ENCODE peak calls at places on chromosomes 16 and 17, in nine cellular contexts. N is GM10248, H is prostate gland, S is lower leg skin, C is uterus, M is neural crest cell, Q is mesothelial cell of epicardium, D is Calu3, U is NB4. R is an unnamed sample.
A peak's percentile ranks its signal among the peaks of the same experiment; 100 is the strongest.

GRCh38 chr17:78329263-78330059 is 30.4 kb downstream of the SOCS3 start:
- DNase-seq in N (no peak), M (no peak), C (no peak), U (peak; percentile 99), Q (no peak), S (no peak), H (no peak), D (peak; percentile 72), R (no peak)

GRCh38 chr16:86368261-86368660 is 142.1 kb upstream of the FOXF1 start:
- DNase-seq in H (no peak), S (no peak), Q (no peak), C (no peak), M (no peak), D (no peak), N (no peak), U (no peak), R (no peak)

GRCh38 chr16:10219742-10220141 is 37.5 kb upstream of the GRIN2A start:
- DNase-seq in D (no peak), N (no peak), S (no peak), U (no peak), Q (no peak), H (no peak), C (no peak), M (no peak), R (no peak)

GRCh38 chr16:19601083-19601976 is 45.8 kb downstream of the VPS35L start:
- DNase-seq in S (no peak), N (peak; percentile 24), D (peak; percentile 60), M (peak; percentile 50), H (no peak), Q (no peak), U (peak; percentile 48), C (peak; percentile 27), R (no peak)

GRCh38 chr17:19003543-19003965 is 1.0 kb downstream of the FAM83G start:
- DNase-seq in D (no peak), S (no peak), Q (no peak), C (peak; percentile 25), M (no peak), U (no peak), N (no peak), H (no peak), R (no peak)

GRCh38 chr17:74089869-74090464 is 113.5 kb upstream of the RPL38 start:
- DNase-seq in C (no peak), U (peak; percentile 75), H (peak; percentile 27), N (peak; percentile 73), M (peak; percentile 73), Q (no peak), S (no peak), D (peak; percentile 87), R (peak; percentile 41)

GRCh38 chr16:81357711-81358270 is 43.0 kb downstream of the GAN start:
- DNase-seq in U (no peak), S (no peak), H (no peak), D (no peak), Q (no peak), C (no peak), M (no peak), N (no peak), R (no peak)

GRCh38 chr16:84817206-84817605 is 2.6 kb upstream of the CRISPLD2 start:
- DNase-seq in D (no peak), C (no peak), U (no peak), S (no peak), N (no peak), Q (no peak), M (no peak), H (no peak), R (no peak)

GRCh38 chr17:5973410-5973809 is 96.8 kb upstream of the WSCD1 start:
- DNase-seq in D (no peak), H (no peak), C (no peak), M (no peak), Q (no peak), S (no peak), U (no peak), N (no peak), R (no peak)

GRCh38 chr17:40699359-40699758 is 4.2 kb downstream of the KRT24 start:
- DNase-seq in C (peak; percentile 46), D (no peak), Q (no peak), S (no peak), N (no peak), M (no peak), U (no peak), H (peak; percentile 22), R (no peak)

GRCh38 chr17:51240275-51240674 is 19.6 kb downstream of the MBTD1 start:
- DNase-seq in N (no peak), D (no peak), M (no peak), S (no peak), H (no peak), U (no peak), Q (no peak), C (no peak), R (no peak)

GRCh38 chr16:64469906-64470702 is 651.8 kb downstream of the CDH11 start:
- DNase-seq in C (no peak), D (no peak), S (no peak), U (no peak), H (no peak), N (no peak), M (no peak), Q (no peak), R (no peak)

GRCh38 chr17:48905987-48906515 is 2.2 kb upstream of the UBE2Z start:
- DNase-seq in H (no peak), N (no peak), Q (no peak), D (no peak), U (no peak), M (no peak), S (no peak), C (no peak), R (no peak)

GRCh38 chr17:48909796-48910195 is 1.6 kb downstream of the UBE2Z start:
- DNase-seq in S (no peak), C (no peak), U (no peak), Q (no peak), N (no peak), M (no peak), H (no peak), D (no peak), R (no peak)

GRCh38 chr17:48908047-48908843 is at the start of gene UBE2Z:
- DNase-seq in C (peak; percentile 94), S (peak; percentile 97), N (peak; percentile 96), M (peak; percentile 66), H (peak; percentile 91), D (peak; percentile 96), Q (peak; percentile 82), U (peak; percentile 97), R (peak; percentile 78)

GRCh38 chr17:48908853-48909394 is 717 bp downstream of the UBE2Z start:
- DNase-seq in D (peak; percentile 97), M (peak; percentile 86), S (peak; percentile 94), H (peak; percentile 65), U (peak; percentile 96), Q (peak; percentile 86), C (peak; percentile 76), N (peak; percentile 87), R (peak; percentile 82)

GRCh38 chr17:48907713-48908046 is 527 bp upstream of the UBE2Z start:
- DNase-seq in M (no peak), C (no peak), U (no peak), S (no peak), H (no peak), N (no peak), D (no peak), Q (no peak), R (no peak)
- TF ChIP-seq CTCF in M (no peak), C (no peak), U (no peak), S (no peak), H (no peak), N (no peak), D (no peak), Q (no peak), R (no peak)

GRCh38 chr16:56332464-56333079 is 92.8 kb downstream of the AMFR start:
- DNase-seq in U (peak; percentile 42), C (peak; percentile 49), S (no peak), N (peak; percentile 45), D (peak; percentile 81), M (peak; percentile 63), H (no peak), Q (no peak), R (peak; percentile 43)
- TF ChIP-seq CTCF in U (peak; percentile 9), C (peak; percentile 15), S (no peak), N (peak; percentile 46), D (peak; percentile 56), M (peak; percentile 48), H (peak; percentile 34), Q (no peak), R (peak; percentile 50)

GRCh38 chr16:27404163-27404823 is 2.3 kb downstream of the IL21R start:
- DNase-seq in M (no peak), H (no peak), S (no peak), Q (no peak), C (no peak), N (no peak), U (no peak), D (no peak), R (no peak)

GRCh38 chr16:27407158-27407557 is 5.2 kb downstream of the IL21R start:
- DNase-seq in D (no peak), N (no peak), C (no peak), U (no peak), H (no peak), M (no peak), Q (no peak), S (no peak), R (no peak)

GRCh38 chr16:27406729-27407128 is 4.8 kb downstream of the IL21R start:
- DNase-seq in N (no peak), H (no peak), C (no peak), Q (no peak), D (no peak), S (no peak), M (no peak), U (no peak), R (no peak)

GRCh38 chr16:27403601-27403992 is 1.6 kb downstream of the IL21R start:
- DNase-seq in S (no peak), D (no peak), C (no peak), N (no peak), M (no peak), Q (no peak), U (no peak), H (no peak), R (no peak)

GRCh38 chr16:27405546-27406451 is 3.8 kb downstream of the IL21R start:
- DNase-seq in U (no peak), S (peak; percentile 79), C (no peak), N (no peak), H (no peak), M (no peak), Q (no peak), D (no peak), R (no peak)
- TF ChIP-seq CTCF in U (no peak), S (no peak), C (no peak), N (no peak), H (no peak), M (no peak), Q (no peak), D (no peak), R (no peak)

DNA sequence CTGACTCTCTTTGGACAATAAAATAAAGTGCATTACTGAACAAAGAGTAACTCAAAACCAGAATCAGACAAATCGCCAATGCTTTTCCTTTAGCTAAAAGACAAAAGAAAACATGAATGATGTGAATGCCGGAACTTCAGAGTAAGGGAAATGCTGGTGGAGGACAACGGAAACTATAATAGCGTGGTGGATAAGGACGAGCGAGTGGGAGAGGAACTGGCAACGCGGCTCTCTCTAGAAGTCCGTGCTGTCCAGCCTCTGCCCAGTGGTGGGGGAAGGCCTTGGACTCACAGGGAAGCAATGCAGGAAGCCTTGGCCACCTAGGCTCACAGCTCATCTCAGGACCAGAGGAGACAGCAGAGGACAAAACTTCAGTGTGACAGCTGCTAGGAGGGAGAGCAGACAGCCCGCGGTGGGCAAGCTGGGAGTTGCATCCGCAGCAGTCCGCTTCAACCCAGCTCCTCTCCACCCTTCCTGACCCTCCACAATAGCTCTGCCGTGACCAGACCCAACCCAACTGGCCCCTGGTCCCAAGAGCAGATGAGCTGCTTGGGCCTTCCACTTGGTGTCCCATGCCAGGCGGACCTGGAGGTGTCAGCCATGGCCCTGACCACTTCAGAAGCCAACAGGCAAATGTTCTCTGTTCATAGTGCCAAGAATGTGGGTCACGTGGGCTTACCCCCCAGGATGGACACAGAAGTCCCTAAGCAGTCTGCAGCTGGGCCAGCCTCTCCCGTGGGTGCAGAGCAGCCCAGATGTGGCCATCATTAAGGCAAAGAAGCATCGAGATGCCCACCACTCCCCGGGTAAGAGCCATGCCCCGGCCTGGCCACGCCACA is 5.3 kb upstream of the FAAP100 start:
- DNase-seq in M (no peak), C (no peak), U (no peak), H (no peak), S (no peak), D (no peak), Q (no peak), N (no peak), R (no peak)
- TF ChIP-seq CTCF in M (no peak), C (no peak), U (no peak), H (no peak), S (no peak), D (no peak), Q (no peak), N (no peak), R (no peak)

R was measured in progenitor cell of endocrine pancreas.